ENCODE peak calls at places on chromosomes 7 and 10, in six cellular contexts. One of them, this sample, is unnamed. For H3K4me1, the result is how much of the 10 kb centered on the place peaks cover.

GRCh38 chr7:128014864-128015263 is 16.4 kb downstream of the LRRC4 start:
- DNase-seq in right cardiac atrium: no peak
- DNase-seq in right lobe of liver: no peak
- DNase-seq in DND-41: no peak
- DNase-seq in naive thymus-derived CD4-positive, alpha-beta T cell: no peak
- DNase-seq in suprapubic skin: no peak
- DNase-seq in this sample: no peak

GRCh38 chr10:13158401-13158800 is 3.0 kb upstream of the MCM10 start:
- DNase-seq in right cardiac atrium: no peak
- DNase-seq in right lobe of liver: no peak
- DNase-seq in DND-41: no peak
- DNase-seq in naive thymus-derived CD4-positive, alpha-beta T cell: no peak
- DNase-seq in suprapubic skin: no peak
- DNase-seq in this sample: no peak

GRCh38 chr10:44857363-44858016 is 53.6 kb upstream of the TMEM72 start:
- DNase-seq in right cardiac atrium: peak
- DNase-seq in right lobe of liver: no peak
- DNase-seq in DND-41: peak
- DNase-seq in naive thymus-derived CD4-positive, alpha-beta T cell: no peak
- DNase-seq in suprapubic skin: no peak
- DNase-seq in this sample: peak

GRCh38 chr10:80275756-80276155 is 13.7 kb downstream of the MAT1A start:
- DNase-seq in right cardiac atrium: no peak
- DNase-seq in right lobe of liver: no peak
- DNase-seq in DND-41: no peak
- DNase-seq in naive thymus-derived CD4-positive, alpha-beta T cell: no peak
- DNase-seq in suprapubic skin: no peak
- DNase-seq in this sample: no peak

GRCh38 chr10:32795598-32796183 is 162.3 kb downstream of the ITGB1 start:
- DNase-seq in right cardiac atrium: no peak
- DNase-seq in right lobe of liver: no peak
- DNase-seq in DND-41: no peak
- DNase-seq in naive thymus-derived CD4-positive, alpha-beta T cell: no peak
- DNase-seq in suprapubic skin: no peak
- DNase-seq in this sample: no peak

GRCh38 chr10:97843296-97843671 is 6.4 kb upstream of the GOLGA7B start:
- DNase-seq in right cardiac atrium: no peak
- DNase-seq in right lobe of liver: no peak
- DNase-seq in DND-41: no peak
- DNase-seq in naive thymus-derived CD4-positive, alpha-beta T cell: no peak
- DNase-seq in suprapubic skin: no peak
- DNase-seq in this sample: no peak

GRCh38 chr7:69654381-69654780 is 56.1 kb downstream of the AUTS2 start:
- DNase-seq in right cardiac atrium: peak
- DNase-seq in right lobe of liver: no peak
- DNase-seq in DND-41: no peak
- DNase-seq in naive thymus-derived CD4-positive, alpha-beta T cell: no peak
- DNase-seq in suprapubic skin: no peak
- DNase-seq in this sample: no peak

GRCh38 chr7:18489624-18490023 is 5.9 kb upstream of the HDAC9 start:
- DNase-seq in right cardiac atrium: no peak
- DNase-seq in right lobe of liver: no peak
- DNase-seq in DND-41: no peak
- DNase-seq in naive thymus-derived CD4-positive, alpha-beta T cell: no peak
- DNase-seq in suprapubic skin: no peak
- DNase-seq in this sample: no peak

GRCh38 chr7:117683736-117684135 is 189.5 kb downstream of the CTTNBP2 start:
- DNase-seq in right cardiac atrium: no peak
- DNase-seq in right lobe of liver: no peak
- DNase-seq in DND-41: no peak
- DNase-seq in naive thymus-derived CD4-positive, alpha-beta T cell: no peak
- DNase-seq in suprapubic skin: no peak
- DNase-seq in this sample: no peak

GRCh38 chr7:154423219-154423618 is 371.0 kb downstream of the DPP6 start:
- DNase-seq in right cardiac atrium: no peak
- DNase-seq in right lobe of liver: no peak
- DNase-seq in DND-41: no peak
- DNase-seq in naive thymus-derived CD4-positive, alpha-beta T cell: no peak
- DNase-seq in suprapubic skin: no peak
- DNase-seq in this sample: no peak

GRCh38 chr7:113086431-113086888 is at the start of gene GPR85:
- DNase-seq in right cardiac atrium: peak
- DNase-seq in right lobe of liver: peak
- DNase-seq in DND-41: no peak
- DNase-seq in naive thymus-derived CD4-positive, alpha-beta T cell: no peak
- DNase-seq in suprapubic skin: no peak
- DNase-seq in this sample: peak

GRCh38 chr7:45978010-45978681 is 57.1 kb upstream of the IGFBP3 start:
- DNase-seq in right cardiac atrium: peak
- DNase-seq in right lobe of liver: no peak
- DNase-seq in DND-41: no peak
- DNase-seq in naive thymus-derived CD4-positive, alpha-beta T cell: no peak
- DNase-seq in suprapubic skin: no peak
- DNase-seq in this sample: no peak

GRCh38 chr10:33179056-33179455 is 155.4 kb downstream of the NRP1 start:
- DNase-seq in right cardiac atrium: no peak
- DNase-seq in right lobe of liver: no peak
- DNase-seq in DND-41: no peak
- DNase-seq in naive thymus-derived CD4-positive, alpha-beta T cell: no peak
- DNase-seq in suprapubic skin: no peak
- DNase-seq in this sample: no peak

GRCh38 chr10:99788598-99789259 is 6.3 kb downstream of the ABCC2 start:
- DNase-seq in right cardiac atrium: peak
- DNase-seq in right lobe of liver: no peak
- DNase-seq in DND-41: no peak
- DNase-seq in naive thymus-derived CD4-positive, alpha-beta T cell: no peak
- DNase-seq in suprapubic skin: no peak
- DNase-seq in this sample: no peak

GRCh38 chr10:127715249-127715648 is 21.7 kb upstream of the FOXI2 start:
- DNase-seq in right cardiac atrium: no peak
- DNase-seq in right lobe of liver: no peak
- DNase-seq in DND-41: no peak
- DNase-seq in naive thymus-derived CD4-positive, alpha-beta T cell: no peak
- DNase-seq in suprapubic skin: no peak
- DNase-seq in this sample: no peak

GRCh38 chr7:83166781-83167180 is 4.1 kb upstream of the PCLO start:
- DNase-seq in right cardiac atrium: no peak
- DNase-seq in right lobe of liver: no peak
- DNase-seq in DND-41: no peak
- DNase-seq in naive thymus-derived CD4-positive, alpha-beta T cell: no peak
- DNase-seq in suprapubic skin: no peak
- DNase-seq in this sample: no peak

GRCh38 chr7:109462171-109462570 is 892.5 kb downstream of the DNAJB9 start:
- DNase-seq in right cardiac atrium: no peak
- DNase-seq in right lobe of liver: no peak
- DNase-seq in DND-41: no peak
- DNase-seq in naive thymus-derived CD4-positive, alpha-beta T cell: no peak
- DNase-seq in suprapubic skin: no peak
- DNase-seq in this sample: no peak

GRCh38 chr7:26046150-26046549 is 105.8 kb upstream of the NFE2L3 start:
- DNase-seq in right cardiac atrium: no peak
- DNase-seq in right lobe of liver: no peak
- DNase-seq in DND-41: no peak
- DNase-seq in naive thymus-derived CD4-positive, alpha-beta T cell: no peak
- DNase-seq in suprapubic skin: no peak
- DNase-seq in this sample: no peak

GRCh38 chr10:21524131-21524525 is 1.4 kb downstream of the SKIDA1 start:
- DNase-seq in right cardiac atrium: no peak
- DNase-seq in right lobe of liver: no peak
- DNase-seq in DND-41: no peak
- DNase-seq in naive thymus-derived CD4-positive, alpha-beta T cell: no peak
- DNase-seq in suprapubic skin: no peak
- DNase-seq in this sample: no peak

DNA sequence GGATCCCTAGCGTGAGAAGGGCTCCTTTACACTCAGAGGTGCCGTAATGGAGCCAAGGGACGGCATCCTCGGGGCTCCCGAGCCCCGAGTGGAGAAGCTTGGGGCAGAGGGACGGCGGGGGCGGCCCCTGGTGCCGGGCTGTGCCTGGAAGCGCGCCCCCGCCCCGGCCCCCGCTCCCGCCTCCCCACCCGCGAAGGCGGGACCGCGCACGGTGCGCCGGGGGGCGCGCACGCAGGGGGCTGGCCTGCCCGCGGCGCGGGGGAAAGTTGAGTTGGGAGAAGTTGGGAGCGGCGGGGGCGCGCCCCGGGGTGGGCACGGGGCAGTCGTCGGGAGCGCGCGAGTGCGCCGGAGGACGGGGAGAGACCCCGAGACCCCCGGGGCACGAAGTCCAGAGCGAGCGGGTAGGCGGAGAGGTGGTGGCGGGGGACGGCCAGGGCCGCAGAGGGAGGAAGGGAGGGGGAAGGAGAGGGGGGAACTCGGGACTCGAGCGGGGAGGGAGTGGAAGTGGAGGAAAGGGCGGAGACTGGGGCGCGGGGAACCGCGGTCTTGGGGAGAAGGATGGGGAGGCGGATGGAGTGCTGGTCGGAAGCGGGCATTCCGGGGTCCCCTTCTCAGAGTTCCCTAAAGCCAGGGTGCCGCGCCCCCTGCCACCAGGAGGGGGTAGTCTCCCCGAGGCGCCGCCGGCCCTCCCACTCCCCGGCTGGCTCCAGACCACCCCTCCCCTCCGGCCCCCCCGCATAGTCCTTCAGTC is at the start of gene SLC4A2:
- DNase-seq in right cardiac atrium: peak
- DNase-seq in right lobe of liver: peak
- DNase-seq in DND-41: peak
- DNase-seq in naive thymus-derived CD4-positive, alpha-beta T cell: peak
- DNase-seq in suprapubic skin: peak
- DNase-seq in this sample: peak
- H3K27ac ChIP-seq in right cardiac atrium: peak
- H3K27ac ChIP-seq in right lobe of liver: peak
- H3K27ac ChIP-seq in DND-41: peak
- H3K27ac ChIP-seq in naive thymus-derived CD4-positive, alpha-beta T cell: peak
- H3K27ac ChIP-seq in suprapubic skin: peak
- H3K27ac ChIP-seq in this sample: peak

GRCh38 chr10:104324931-104325330 is 13.3 kb downstream of the ITPRIP start:
- DNase-seq in right cardiac atrium: no peak
- DNase-seq in right lobe of liver: no peak
- DNase-seq in DND-41: no peak
- DNase-seq in naive thymus-derived CD4-positive, alpha-beta T cell: no peak
- DNase-seq in suprapubic skin: no peak
- DNase-seq in this sample: no peak

GRCh38 chr10:104322416-104322782 is 15.9 kb downstream of the ITPRIP start:
- DNase-seq in right cardiac atrium: no peak
- DNase-seq in right lobe of liver: no peak
- DNase-seq in DND-41: no peak
- DNase-seq in naive thymus-derived CD4-positive, alpha-beta T cell: no peak
- DNase-seq in suprapubic skin: peak
- DNase-seq in this sample: peak

GRCh38 chr10:104325436-104326430 is 12.5 kb downstream of the ITPRIP start:
- DNase-seq in right cardiac atrium: peak
- DNase-seq in right lobe of liver: no peak
- DNase-seq in DND-41: no peak
- DNase-seq in naive thymus-derived CD4-positive, alpha-beta T cell: no peak
- DNase-seq in suprapubic skin: no peak
- DNase-seq in this sample: peak

GRCh38 chr10:104323085-104323484 is 15.2 kb downstream of the ITPRIP start:
- DNase-seq in right cardiac atrium: no peak
- DNase-seq in right lobe of liver: no peak
- DNase-seq in DND-41: no peak
- DNase-seq in naive thymus-derived CD4-positive, alpha-beta T cell: no peak
- DNase-seq in suprapubic skin: peak
- DNase-seq in this sample: no peak

GRCh38 chr10:104323721-104324686 is 14.3 kb downstream of the ITPRIP start:
- DNase-seq in right cardiac atrium: no peak
- DNase-seq in right lobe of liver: no peak
- DNase-seq in DND-41: no peak
- DNase-seq in naive thymus-derived CD4-positive, alpha-beta T cell: no peak
- DNase-seq in suprapubic skin: peak
- DNase-seq in this sample: peak
- H3K4me1 ChIP-seq in right cardiac atrium: half or more
- H3K4me1 ChIP-seq in right lobe of liver: under half
- H3K4me1 ChIP-seq in DND-41: under half
- H3K4me1 ChIP-seq in naive thymus-derived CD4-positive, alpha-beta T cell: half or more
- H3K4me1 ChIP-seq in suprapubic skin: half or more
- H3K4me1 ChIP-seq in this sample: under half

GRCh38 chr7:23136216-23136615 is 30.6 kb downstream of the KLHL7 start:
- DNase-seq in right cardiac atrium: no peak
- DNase-seq in right lobe of liver: no peak
- DNase-seq in DND-41: no peak
- DNase-seq in naive thymus-derived CD4-positive, alpha-beta T cell: no peak
- DNase-seq in suprapubic skin: no peak
- DNase-seq in this sample: no peak

GRCh38 chr7:23133797-23134196 is 28.2 kb downstream of the KLHL7 start:
- DNase-seq in right cardiac atrium: no peak
- DNase-seq in right lobe of liver: no peak
- DNase-seq in DND-41: no peak
- DNase-seq in naive thymus-derived CD4-positive, alpha-beta T cell: no peak
- DNase-seq in suprapubic skin: no peak
- DNase-seq in this sample: no peak

DNA sequence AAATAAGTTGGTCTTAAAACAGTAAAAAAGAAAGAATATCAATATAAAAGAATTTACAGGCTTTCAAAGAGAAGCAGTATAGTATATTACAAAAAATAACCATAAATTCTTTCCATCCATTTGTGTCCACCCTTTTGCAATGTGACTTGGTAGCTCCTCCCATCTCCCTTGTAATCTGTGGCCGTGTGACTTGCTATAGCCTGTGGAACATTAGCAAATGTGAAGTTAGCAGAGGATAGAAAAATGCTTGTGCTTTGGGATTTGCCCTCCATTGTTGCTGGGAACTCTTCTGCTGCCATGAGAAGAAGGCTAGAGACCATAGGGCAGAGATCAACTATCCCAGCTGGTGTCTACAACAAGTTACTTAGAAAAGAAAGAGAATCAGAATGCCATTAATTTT is 30.2 kb downstream of the KLHL7 start:
- DNase-seq in right cardiac atrium: no peak
- DNase-seq in right lobe of liver: no peak
- DNase-seq in DND-41: no peak
- DNase-seq in naive thymus-derived CD4-positive, alpha-beta T cell: no peak
- DNase-seq in suprapubic skin: no peak
- DNase-seq in this sample: no peak
- H3K4me3 ChIP-seq in right cardiac atrium: no peak
- H3K4me3 ChIP-seq in right lobe of liver: no peak
- H3K4me3 ChIP-seq in DND-41: no peak
- H3K4me3 ChIP-seq in naive thymus-derived CD4-positive, alpha-beta T cell: no peak
- H3K4me3 ChIP-seq in suprapubic skin: no peak
- H3K4me3 ChIP-seq in this sample: no peak

DNA sequence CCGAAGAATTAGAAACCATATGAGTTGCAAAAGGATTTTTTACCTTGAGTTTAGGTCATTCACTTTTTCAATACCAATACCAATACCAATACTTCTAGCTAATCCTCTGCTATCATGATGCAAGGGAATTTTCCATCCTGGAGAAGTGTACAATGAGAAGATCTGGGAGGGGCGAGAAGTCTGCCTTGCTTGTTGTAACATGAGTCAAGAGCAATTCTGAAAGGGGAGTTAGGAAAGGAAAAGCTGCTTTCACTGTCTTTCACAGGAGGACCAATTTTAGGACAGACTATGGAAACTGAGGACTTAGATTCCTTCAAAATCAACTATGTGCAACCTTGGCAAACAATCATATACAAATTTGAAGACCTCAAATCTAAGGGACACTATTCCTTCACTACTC is 199.6 kb downstream of the IMMP2L start:
- DNase-seq in right cardiac atrium: no peak
- DNase-seq in right lobe of liver: no peak
- DNase-seq in DND-41: no peak
- DNase-seq in naive thymus-derived CD4-positive, alpha-beta T cell: no peak
- DNase-seq in suprapubic skin: no peak
- DNase-seq in this sample: no peak
- H3K27ac ChIP-seq in right cardiac atrium: no peak
- H3K27ac ChIP-seq in right lobe of liver: no peak
- H3K27ac ChIP-seq in DND-41: no peak
- H3K27ac ChIP-seq in naive thymus-derived CD4-positive, alpha-beta T cell: no peak
- H3K27ac ChIP-seq in suprapubic skin: no peak
- H3K27ac ChIP-seq in this sample: no peak

GRCh38 chr7:146375155-146375554 is 258.6 kb downstream of the CNTNAP2 start:
- DNase-seq in right cardiac atrium: no peak
- DNase-seq in right lobe of liver: no peak
- DNase-seq in DND-41: no peak
- DNase-seq in naive thymus-derived CD4-positive, alpha-beta T cell: no peak
- DNase-seq in suprapubic skin: no peak
- DNase-seq in this sample: no peak
- H3K4me1 ChIP-seq in right cardiac atrium: under half
- H3K4me1 ChIP-seq in right lobe of liver: under half
- H3K4me1 ChIP-seq in DND-41: under half
- H3K4me1 ChIP-seq in naive thymus-derived CD4-positive, alpha-beta T cell: under half
- H3K4me1 ChIP-seq in suprapubic skin: under half
- H3K4me1 ChIP-seq in this sample: under half